ENCODE peak calls at places on chromosomes 16 and 17, in five cellular contexts. T, J, H, P and Y are unnamed samples.

GRCh38 chr17:81480140-81480917 is 32.3 kb downstream of the ACTG1 start:
- DNase-seq in P (no peak), H (peak), T (no peak), J (peak), Y (no peak)

GRCh38 chr17:4006165-4006589 is 41.9 kb upstream of the ATP2A3 start:
- DNase-seq in T (no peak), P (no peak), H (no peak), J (no peak), Y (no peak)

GRCh38 chr17:14303343-14304221 is 2.7 kb downstream of the HS3ST3B1 start:
- DNase-seq in J (no peak), P (no peak), T (no peak), H (peak), Y (peak)

GRCh38 chr16:58509256-58510096 is 5.8 kb upstream of the SETD6 start:
- DNase-seq in H (no peak), T (no peak), P (no peak), J (no peak), Y (no peak)

GRCh38 chr17:75785770-75786538 is 1.3 kb downstream of the UNK start:
- DNase-seq in P (no peak), J (peak), T (no peak), H (peak), Y (no peak)

GRCh38 chr16:81526199-81526598 is 81.6 kb downstream of the CMIP start:
- DNase-seq in T (no peak), J (peak), H (no peak), P (no peak), Y (no peak)

GRCh38 chr16:49834496-49835009 is 21.4 kb downstream of the ZNF423 start:
- DNase-seq in H (peak), P (no peak), J (no peak), T (no peak), Y (peak)

GRCh38 chr17:34006126-34006525 is 249.0 kb upstream of the CCL2 start:
- DNase-seq in H (no peak), P (no peak), J (no peak), T (no peak), Y (no peak)

GRCh38 chr16:11743308-11744074 is 834 bp upstream of the TXNDC11 start:
- DNase-seq in P (no peak), T (no peak), J (peak), H (peak), Y (no peak)

GRCh38 chr17:44765965-44766364 is 7.2 kb downstream of the ADAM11 start:
- DNase-seq in J (no peak), H (no peak), P (no peak), T (no peak), Y (no peak)

GRCh38 chr16:49641250-49641649 is 214.7 kb downstream of the ZNF423 start:
- DNase-seq in H (no peak), J (no peak), P (no peak), T (no peak), Y (no peak)

GRCh38 chr17:79316805-79317204 is 242.2 kb downstream of the ENGASE start:
- DNase-seq in T (no peak), P (no peak), J (no peak), H (no peak), Y (no peak)
- H3K23ac ChIP-seq in T (no peak), P (no peak), J (no peak), H (no peak), Y (no peak)

GRCh38 chr17:36690190-36690589 is 88.8 kb downstream of the MRM1 start:
- DNase-seq in H (no peak), P (no peak), T (no peak), J (no peak), Y (no peak)
- H3K23ac ChIP-seq in H (no peak), P (no peak), T (no peak), J (no peak), Y (no peak)

GRCh38 chr17:19269102-19269501 is 31.9 kb downstream of the EPN2 start:
- DNase-seq in T (no peak), J (no peak), H (no peak), P (no peak), Y (no peak)

GRCh38 chr17:19271751-19272357 is 34.7 kb downstream of the EPN2 start:
- DNase-seq in P (no peak), T (no peak), H (no peak), J (peak), Y (no peak)

GRCh38 chr17:19270951-19271611 is 33.9 kb downstream of the EPN2 start:
- DNase-seq in P (no peak), H (no peak), J (no peak), T (no peak), Y (no peak)

GRCh38 chr17:19269641-19270040 is 32.5 kb downstream of the EPN2 start:
- DNase-seq in P (no peak), H (no peak), T (no peak), J (no peak), Y (no peak)

DNA sequence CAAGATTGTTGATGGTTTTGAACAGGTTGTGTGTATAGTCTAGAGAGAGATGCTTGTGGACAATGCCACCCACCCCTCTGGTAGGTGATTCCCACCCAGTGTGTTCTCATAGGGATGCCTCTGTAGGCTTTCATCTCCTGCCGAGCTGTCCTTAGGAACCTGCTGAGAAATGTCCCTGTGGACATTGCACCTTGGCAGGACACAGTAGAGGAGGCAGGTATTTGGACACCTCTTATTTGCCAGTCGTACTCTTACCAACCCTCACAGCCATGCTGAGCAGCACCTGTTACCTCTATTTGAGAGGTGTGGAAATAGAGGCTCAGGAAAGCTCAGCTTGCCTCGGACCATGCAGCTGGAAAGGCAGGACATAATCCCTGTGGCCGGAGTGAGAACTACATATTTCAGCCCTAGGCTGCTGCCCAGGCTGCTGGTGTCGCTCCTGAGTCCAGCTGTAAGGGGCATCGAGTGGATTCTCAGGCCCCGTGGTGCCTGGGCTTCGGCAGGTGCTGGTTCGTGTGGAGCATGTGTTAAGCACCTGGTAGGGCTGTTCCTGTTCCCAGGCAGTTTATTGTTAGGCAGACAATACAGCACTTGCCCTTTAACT is 33.3 kb downstream of the EPN2 start:
- DNase-seq in P (no peak), J (no peak), H (no peak), T (no peak), Y (no peak)
- H3K23ac ChIP-seq in P (no peak), J (no peak), H (peak), T (no peak), Y (no peak)

DNA sequence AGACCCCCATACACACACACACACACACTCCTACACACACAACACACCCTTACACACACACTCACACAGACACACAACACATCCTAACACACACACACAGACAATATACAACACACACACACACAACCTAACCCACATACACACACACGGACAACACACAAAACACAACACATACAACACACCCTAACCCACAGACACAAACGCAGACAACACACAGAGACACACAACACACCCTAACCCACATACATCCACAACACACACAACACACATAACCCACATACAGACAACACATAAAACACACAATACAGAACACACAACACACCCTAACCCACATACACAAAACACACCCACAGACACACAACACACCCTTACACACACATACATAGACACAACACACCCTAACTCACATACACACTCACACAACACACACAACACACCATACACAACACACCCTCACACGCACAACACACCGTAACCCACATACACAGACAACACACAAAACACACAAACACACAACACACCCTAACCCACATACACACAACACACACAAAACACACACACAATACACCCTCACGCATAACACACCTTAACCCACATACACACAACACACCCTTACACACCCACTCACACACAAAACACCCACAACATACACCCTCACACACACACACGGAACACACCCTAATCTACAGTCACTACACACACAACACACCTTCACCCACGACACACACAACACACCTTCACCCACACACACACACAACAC is 4.4 kb downstream of the ASGR1 start:
- DNase-seq in H (no peak), J (no peak), P (no peak), T (no peak), Y (no peak)
- H3K23ac ChIP-seq in H (no peak), J (peak), P (peak), T (peak), Y (no peak)

DNA sequence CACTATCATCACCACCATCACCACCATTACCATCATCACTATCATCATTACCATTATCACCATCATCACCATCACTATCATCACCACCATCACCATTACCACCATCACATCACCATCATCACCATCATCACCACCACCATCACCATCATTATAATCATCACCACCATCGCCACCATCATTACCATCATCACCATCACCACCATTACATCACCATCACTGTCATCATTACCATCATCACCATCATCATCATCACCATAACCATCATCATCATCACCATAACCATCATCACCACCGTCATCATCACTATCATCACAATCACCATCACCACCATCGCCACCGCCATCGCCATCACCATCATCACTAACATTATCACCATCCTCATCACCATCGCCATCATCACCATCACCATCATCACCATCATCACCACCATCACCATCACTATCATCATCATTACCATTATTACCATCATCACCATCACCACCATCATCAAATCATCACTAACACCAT is 4.9 kb upstream of the JPH3 start:
- DNase-seq in H (no peak), J (no peak), P (no peak), T (no peak), Y (no peak)
- H3K23ac ChIP-seq in H (no peak), J (no peak), P (no peak), T (no peak), Y (no peak)

DNA sequence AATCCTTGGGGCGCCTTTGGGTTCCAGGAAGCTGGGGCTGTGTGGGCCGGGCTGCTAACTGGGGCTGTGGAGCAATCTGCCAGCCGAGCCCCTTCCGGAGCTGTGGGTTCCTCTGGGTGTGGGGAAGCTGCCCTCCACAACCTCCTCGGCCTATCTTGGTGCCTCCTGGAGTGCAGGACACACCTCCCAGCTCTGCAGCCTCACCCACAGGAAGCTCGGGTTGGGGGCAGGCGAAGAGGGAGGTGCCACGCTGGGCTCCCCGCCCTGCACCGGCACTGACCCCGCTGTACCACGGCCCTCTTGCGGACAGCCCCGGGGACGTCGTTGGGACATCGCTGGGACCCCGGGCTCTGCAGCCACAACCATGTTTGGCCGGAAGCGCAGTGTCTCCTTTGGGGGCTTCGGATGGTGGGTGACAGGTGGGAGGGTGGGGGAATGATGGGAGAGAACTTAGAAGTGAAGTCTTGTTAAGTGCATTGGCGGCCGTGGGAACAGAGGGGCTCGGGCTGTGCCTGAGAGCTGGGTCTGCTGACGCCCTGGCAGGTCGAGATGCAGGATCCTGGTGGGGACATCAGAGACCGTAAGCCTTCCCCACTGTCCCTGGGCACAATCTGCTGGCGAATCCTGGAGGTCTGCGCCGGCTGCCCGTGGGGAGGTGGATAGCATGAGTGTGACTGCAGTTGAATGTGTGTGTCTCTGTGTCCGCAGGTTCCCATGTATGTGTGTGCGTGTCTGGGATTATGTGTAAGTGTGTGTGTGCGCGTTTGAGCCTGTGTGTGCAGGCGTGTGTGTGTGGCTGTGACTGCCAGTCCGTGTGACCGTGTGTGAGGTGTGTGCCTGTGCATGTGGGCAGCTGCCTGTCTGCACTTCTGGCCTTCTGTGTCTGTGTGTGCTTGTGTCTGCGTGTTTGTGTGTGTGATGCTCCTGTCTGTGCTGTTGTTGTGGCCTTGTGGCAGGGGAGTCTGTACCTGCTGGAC is at the start of gene RAP1GAP2:
- DNase-seq in T (no peak), H (no peak), P (no peak), J (no peak), Y (no peak)
- H3K23ac ChIP-seq in T (peak), H (no peak), P (no peak), J (no peak), Y (no peak)

GRCh38 chr16:74500907-74501306 is 79.6 kb upstream of the CLEC18B start:
- DNase-seq in T (no peak), P (no peak), H (no peak), J (no peak), Y (no peak)
- H3K23ac ChIP-seq in T (no peak), P (no peak), H (no peak), J (no peak), Y (no peak)